ENCODE peak calls at places on chromosomes 6 and 20, in eight cellular contexts. One of them, this sample, is unnamed.
A peak's percentile ranks its signal among the peaks of the same experiment; 100 is the strongest.

GRCh38 chr6:106874481-106874880 is 100.0 kb downstream of the CD24 start:
- DNase-seq in DND-41: no peak
- DNase-seq in GM23338: no peak
- DNase-seq in K562: no peak
- DNase-seq in HCT116: no peak
- DNase-seq in astrocyte: no peak
- DNase-seq in MM.1S: no peak
- DNase-seq in H1: no peak
- DNase-seq in this sample: no peak

GRCh38 chr6:138957484-138957883 is 30.6 kb downstream of the REPS1 start:
- DNase-seq in MM.1S: no peak
- DNase-seq in GM23338: no peak
- DNase-seq in astrocyte: no peak
- DNase-seq in K562: peak; percentile 35
- DNase-seq in DND-41: no peak
- DNase-seq in HCT116: no peak
- DNase-seq in H1: no peak
- DNase-seq in this sample: no peak

GRCh38 chr6:7846971-7847818 is 63.4 kb downstream of the TXNDC5 start:
- DNase-seq in H1: no peak
- DNase-seq in DND-41: no peak
- DNase-seq in astrocyte: peak; percentile 26
- DNase-seq in GM23338: peak; percentile 27
- DNase-seq in HCT116: no peak
- DNase-seq in K562: peak; percentile 31
- DNase-seq in MM.1S: no peak
- DNase-seq in this sample: no peak

GRCh38 chr6:24719125-24719931 is at the start of gene C6orf62:
- DNase-seq in DND-41: peak; percentile 43
- DNase-seq in H1: no peak
- DNase-seq in astrocyte: peak; percentile 22
- DNase-seq in GM23338: peak; percentile 43
- DNase-seq in K562: peak; percentile 65
- DNase-seq in HCT116: no peak
- DNase-seq in MM.1S: peak; percentile 53
- DNase-seq in this sample: peak; percentile 45

GRCh38 chr20:63696628-63697356 is at the start of gene TNFRSF6B:
- DNase-seq in HCT116: no peak
- DNase-seq in astrocyte: no peak
- DNase-seq in MM.1S: no peak
- DNase-seq in K562: no peak
- DNase-seq in DND-41: no peak
- DNase-seq in H1: no peak
- DNase-seq in GM23338: no peak
- DNase-seq in this sample: no peak

GRCh38 chr20:17374086-17374485 is 147.2 kb downstream of the PCSK2 start:
- DNase-seq in GM23338: no peak
- DNase-seq in K562: no peak
- DNase-seq in MM.1S: no peak
- DNase-seq in DND-41: no peak
- DNase-seq in H1: no peak
- DNase-seq in HCT116: no peak
- DNase-seq in astrocyte: no peak
- DNase-seq in this sample: no peak

GRCh38 chr6:163756079-163756478 is 341.6 kb downstream of the QKI start:
- DNase-seq in MM.1S: peak; percentile 51
- DNase-seq in GM23338: no peak
- DNase-seq in DND-41: no peak
- DNase-seq in astrocyte: no peak
- DNase-seq in K562: no peak
- DNase-seq in HCT116: no peak
- DNase-seq in H1: no peak
- DNase-seq in this sample: no peak

GRCh38 chr20:13430346-13431002 is 208.3 kb downstream of the TASP1 start:
- DNase-seq in GM23338: no peak
- DNase-seq in H1: no peak
- DNase-seq in DND-41: peak; percentile 70
- DNase-seq in astrocyte: peak; percentile 82
- DNase-seq in HCT116: peak; percentile 15
- DNase-seq in MM.1S: no peak
- DNase-seq in K562: no peak
- DNase-seq in this sample: no peak

GRCh38 chr6:133291671-133292070 is 50.5 kb downstream of the EYA4 start:
- DNase-seq in astrocyte: no peak
- DNase-seq in DND-41: no peak
- DNase-seq in K562: no peak
- DNase-seq in H1: no peak
- DNase-seq in HCT116: no peak
- DNase-seq in MM.1S: no peak
- DNase-seq in GM23338: no peak
- DNase-seq in this sample: no peak

GRCh38 chr6:7691021-7691420 is 34.9 kb upstream of the BMP6 start:
- DNase-seq in astrocyte: no peak
- DNase-seq in HCT116: no peak
- DNase-seq in GM23338: no peak
- DNase-seq in H1: no peak
- DNase-seq in MM.1S: no peak
- DNase-seq in DND-41: no peak
- DNase-seq in K562: no peak
- DNase-seq in this sample: no peak

GRCh38 chr6:49923826-49924225 is 40.1 kb downstream of the DEFB114 start:
- DNase-seq in GM23338: peak; percentile 77
- DNase-seq in H1: no peak
- DNase-seq in astrocyte: no peak
- DNase-seq in DND-41: no peak
- DNase-seq in MM.1S: no peak
- DNase-seq in K562: peak; percentile 45
- DNase-seq in HCT116: no peak
- DNase-seq in this sample: peak; percentile 51

GRCh38 chr6:141988954-141989705 is 143.6 kb upstream of the GJE1 start:
- DNase-seq in MM.1S: peak; percentile 28
- DNase-seq in K562: peak; percentile 62
- DNase-seq in HCT116: peak; percentile 78
- DNase-seq in astrocyte: peak; percentile 46
- DNase-seq in GM23338: peak; percentile 89
- DNase-seq in DND-41: peak; percentile 22
- DNase-seq in H1: peak; percentile 25
- DNase-seq in this sample: peak; percentile 79

GRCh38 chr6:167750956-167751358 is 75.8 kb upstream of the AFDN start:
- DNase-seq in H1: no peak
- DNase-seq in astrocyte: no peak
- DNase-seq in K562: no peak
- DNase-seq in GM23338: peak; percentile 45
- DNase-seq in DND-41: no peak
- DNase-seq in MM.1S: no peak
- DNase-seq in HCT116: peak; percentile 8
- DNase-seq in this sample: no peak

GRCh38 chr6:37646986-37647764 is 50.5 kb downstream of the MDGA1 start:
- DNase-seq in GM23338: no peak
- DNase-seq in astrocyte: no peak
- DNase-seq in MM.1S: no peak
- DNase-seq in K562: no peak
- DNase-seq in DND-41: no peak
- DNase-seq in HCT116: no peak
- DNase-seq in H1: no peak
- DNase-seq in this sample: no peak

DNA sequence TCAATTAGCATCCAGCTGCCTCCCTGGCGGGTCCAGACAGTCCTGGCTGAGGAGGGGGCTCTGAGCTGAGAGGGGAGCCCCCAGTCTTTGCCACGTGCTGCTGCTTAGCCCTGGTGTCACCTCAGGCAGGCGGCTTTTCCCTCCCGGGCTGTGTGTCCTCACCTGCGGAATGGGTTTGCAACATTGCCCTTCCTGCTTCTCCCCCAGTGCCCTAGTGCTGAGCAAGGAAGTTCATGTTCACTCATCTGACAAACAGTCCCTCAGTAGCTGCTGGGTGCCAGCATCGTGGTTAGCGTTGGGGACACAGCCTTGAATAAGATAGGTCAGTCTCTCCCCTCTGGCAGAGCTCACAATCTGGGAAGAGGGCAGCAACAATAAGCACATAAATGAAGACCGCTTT is 95.2 kb downstream of the DLGAP4 start:
- DNase-seq in GM23338: no peak
- DNase-seq in H1: no peak
- DNase-seq in DND-41: no peak
- DNase-seq in astrocyte: no peak
- DNase-seq in MM.1S: no peak
- DNase-seq in K562: no peak
- DNase-seq in HCT116: no peak
- DNase-seq in this sample: no peak
- TF ChIP-seq EZH2 in GM23338: no peak
- TF ChIP-seq EZH2 in H1: no peak
- TF ChIP-seq EZH2 in DND-41: no peak
- TF ChIP-seq EZH2 in astrocyte: no peak
- TF ChIP-seq EZH2 in MM.1S: no peak
- TF ChIP-seq EZH2 in K562: no peak
- TF ChIP-seq EZH2 in HCT116: no peak
- TF ChIP-seq EZH2 in this sample: no peak

DNA sequence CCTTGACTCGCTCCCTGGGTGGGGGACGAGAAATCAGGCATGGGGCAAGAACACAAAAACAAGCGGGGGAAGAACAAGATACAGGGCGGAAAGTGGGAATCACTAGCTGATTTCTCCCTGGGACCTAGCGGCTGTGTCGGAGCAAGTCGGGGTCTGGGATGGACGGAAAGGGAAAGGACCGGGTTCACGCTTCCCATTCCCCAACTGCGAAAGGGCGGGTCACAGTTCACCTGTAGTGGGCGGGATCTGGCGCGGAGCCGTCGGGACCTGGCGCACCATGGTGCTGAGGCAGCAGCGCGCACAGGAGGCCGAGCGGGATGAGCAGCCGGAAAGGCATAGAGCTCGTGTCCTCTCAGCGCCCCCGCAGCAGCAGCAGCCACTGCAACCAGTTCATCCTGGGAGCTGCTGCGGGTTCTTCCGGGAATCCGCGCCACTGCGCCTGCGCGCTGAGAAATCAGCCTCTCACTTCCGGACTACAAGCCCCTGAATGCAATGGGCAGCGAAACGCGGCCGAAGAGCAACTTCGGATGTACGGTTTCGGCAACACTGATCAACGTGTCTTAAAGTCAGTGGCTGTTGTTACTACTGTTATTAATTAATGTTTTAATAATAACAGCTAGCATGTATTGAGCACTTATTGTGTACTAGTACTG is at the start of gene EDEM2:
- DNase-seq in H1: peak; percentile 96
- DNase-seq in HCT116: peak; percentile 92
- DNase-seq in astrocyte: peak; percentile 91
- DNase-seq in K562: peak; percentile 98
- DNase-seq in DND-41: peak; percentile 97
- DNase-seq in MM.1S: peak; percentile 96
- DNase-seq in GM23338: peak; percentile 96
- DNase-seq in this sample: peak; percentile 97
- TF ChIP-seq CTCF in H1: no peak
- TF ChIP-seq CTCF in HCT116: no peak
- TF ChIP-seq CTCF in astrocyte: no peak
- TF ChIP-seq CTCF in K562: no peak
- TF ChIP-seq CTCF in DND-41: peak; percentile 46
- TF ChIP-seq CTCF in MM.1S: no peak
- TF ChIP-seq CTCF in GM23338: peak; percentile 19
- TF ChIP-seq CTCF in this sample: peak; percentile 10

GRCh38 chr20:5127859-5128409 is 1.1 kb downstream of the CDS2 start:
- DNase-seq in MM.1S: no peak
- DNase-seq in K562: peak; percentile 27
- DNase-seq in HCT116: no peak
- DNase-seq in DND-41: no peak
- DNase-seq in astrocyte: no peak
- DNase-seq in GM23338: no peak
- DNase-seq in H1: no peak
- DNase-seq in this sample: no peak

GRCh38 chr20:5133998-5134397 is 7.2 kb downstream of the CDS2 start:
- DNase-seq in K562: no peak
- DNase-seq in astrocyte: no peak
- DNase-seq in DND-41: no peak
- DNase-seq in H1: no peak
- DNase-seq in GM23338: no peak
- DNase-seq in HCT116: no peak
- DNase-seq in MM.1S: no peak
- DNase-seq in this sample: no peak

GRCh38 chr20:5128886-5129285 is 2.1 kb downstream of the CDS2 start:
- DNase-seq in HCT116: no peak
- DNase-seq in astrocyte: no peak
- DNase-seq in H1: no peak
- DNase-seq in MM.1S: no peak
- DNase-seq in GM23338: no peak
- DNase-seq in DND-41: no peak
- DNase-seq in K562: peak; percentile 56
- DNase-seq in this sample: no peak

GRCh38 chr20:5135363-5136012 is 8.7 kb downstream of the CDS2 start:
- DNase-seq in MM.1S: no peak
- DNase-seq in astrocyte: no peak
- DNase-seq in DND-41: no peak
- DNase-seq in H1: no peak
- DNase-seq in HCT116: no peak
- DNase-seq in K562: no peak
- DNase-seq in GM23338: no peak
- DNase-seq in this sample: no peak

DNA sequence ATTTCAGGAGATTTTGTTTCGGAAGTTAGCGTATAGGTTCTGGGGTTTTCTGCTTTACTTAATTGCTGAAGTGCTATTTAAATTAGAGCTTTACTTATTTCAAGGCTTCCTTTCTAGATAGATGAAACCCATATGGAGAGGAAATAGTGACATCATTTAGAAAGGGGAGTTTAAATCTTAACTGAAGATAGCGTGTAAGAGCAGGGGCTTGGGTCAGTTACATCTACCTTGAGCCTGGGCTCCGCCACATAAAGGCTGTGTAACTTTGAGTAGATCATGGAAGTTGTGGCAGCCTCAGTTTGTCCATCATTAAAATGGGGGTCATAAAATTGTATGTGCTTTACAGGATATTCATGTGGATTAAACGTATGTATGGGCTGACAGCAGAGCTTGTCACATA is 4.7 kb downstream of the CDS2 start:
- DNase-seq in GM23338: no peak
- DNase-seq in HCT116: no peak
- DNase-seq in MM.1S: no peak
- DNase-seq in K562: no peak
- DNase-seq in H1: no peak
- DNase-seq in DND-41: no peak
- DNase-seq in astrocyte: no peak
- DNase-seq in this sample: no peak
- TF ChIP-seq EZH2 in GM23338: no peak
- TF ChIP-seq EZH2 in HCT116: no peak
- TF ChIP-seq EZH2 in MM.1S: no peak
- TF ChIP-seq EZH2 in K562: no peak
- TF ChIP-seq EZH2 in H1: no peak
- TF ChIP-seq EZH2 in DND-41: no peak
- TF ChIP-seq EZH2 in astrocyte: no peak
- TF ChIP-seq EZH2 in this sample: no peak

DNA sequence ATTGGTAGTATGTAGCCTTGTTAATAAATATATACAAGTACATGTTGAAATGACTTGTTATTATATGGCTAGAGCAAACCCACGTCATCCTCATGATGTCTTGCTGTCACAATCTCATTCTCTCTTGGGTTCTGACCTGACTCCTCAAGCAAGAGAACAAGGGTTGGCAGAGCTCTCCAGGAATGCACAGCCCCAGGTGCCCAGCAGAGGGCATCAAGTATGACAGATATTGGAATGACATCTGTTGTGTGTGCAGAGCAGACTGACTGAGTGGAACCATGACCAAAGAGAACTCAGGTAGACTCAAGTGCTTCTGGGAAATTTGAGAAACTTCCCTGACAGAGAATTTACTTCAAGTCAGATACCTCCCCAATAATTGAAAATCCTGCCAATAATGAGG is 90.6 kb downstream of the PAX1 start:
- DNase-seq in H1: no peak
- DNase-seq in astrocyte: no peak
- DNase-seq in DND-41: peak; percentile 28
- DNase-seq in K562: peak; percentile 6
- DNase-seq in GM23338: peak; percentile 44
- DNase-seq in HCT116: no peak
- DNase-seq in MM.1S: peak; percentile 27
- DNase-seq in this sample: peak; percentile 25
- TF ChIP-seq CTCF in H1: peak; percentile 48
- TF ChIP-seq CTCF in astrocyte: no peak
- TF ChIP-seq CTCF in DND-41: peak; percentile 64
- TF ChIP-seq CTCF in K562: no peak
- TF ChIP-seq CTCF in GM23338: peak; percentile 59
- TF ChIP-seq CTCF in HCT116: peak; percentile 45
- TF ChIP-seq CTCF in MM.1S: peak; percentile 40
- TF ChIP-seq CTCF in this sample: peak; percentile 44

This sample was measured in neural progenitor cell.